ENCODE peak calls at places on chromosomes 6 and 20, in ten cellular contexts. R is adrenal gland, U is lower lobe of right lung, C is kidney, A is tibial artery, T is suprapubic skin, X is lower leg skin, G is NB4, M is heart left ventricle, B is heart right ventricle. H is an unnamed sample.

GRCh38 chr20:59164681-59165388 is 1.2 kb downstream of the ZNF831 start:
- DNase-seq in R (no peak), U (no peak), C (no peak), A (no peak), T (no peak), X (no peak), G (no peak), M (no peak), B (no peak), H (no peak)

GRCh38 chr6:32943864-32944263 is 3.0 kb upstream of the HLA-DMB start:
- DNase-seq in R (no peak), U (no peak), C (no peak), A (no peak), T (no peak), X (no peak), G (no peak), M (no peak), B (no peak), H (no peak)

GRCh38 chr20:8865636-8866035 is 203.3 kb upstream of the PLCB4 start:
- DNase-seq in R (no peak), U (no peak), C (no peak), A (no peak), T (no peak), X (no peak), G (no peak), M (no peak), B (no peak), H (no peak)

GRCh38 chr20:48767269-48767960 is 60.4 kb downstream of the PREX1 start:
- DNase-seq in R (no peak), U (no peak), C (no peak), A (no peak), T (no peak), X (no peak), G (no peak), M (no peak), B (no peak), H (no peak)

GRCh38 chr6:2237001-2237400 is 8.4 kb downstream of the GMDS start:
- DNase-seq in R (no peak), U (no peak), C (no peak), A (no peak), T (no peak), X (no peak), G (no peak), M (no peak), B (no peak), H (peak)

GRCh38 chr6:61755739-61756138 is 530.3 kb downstream of the KHDRBS2 start:
- DNase-seq in R (no peak), U (no peak), C (no peak), A (no peak), T (no peak), X (no peak), G (peak), M (no peak), B (no peak), H (no peak)

GRCh38 chr6:130394238-130394637 is 28.4 kb downstream of the TMEM200A start:
- DNase-seq in R (no peak), U (no peak), C (no peak), A (no peak), T (no peak), X (no peak), G (no peak), M (no peak), B (no peak), H (no peak)

GRCh38 chr6:166678426-166678825 is 51.4 kb upstream of the RPS6KA2 start:
- DNase-seq in R (no peak), U (no peak), C (no peak), A (no peak), T (no peak), X (no peak), G (no peak), M (no peak), B (no peak), H (no peak)

GRCh38 chr6:88238901-88239300 is 72.8 kb upstream of the CNR1 start:
- DNase-seq in R (no peak), U (no peak), C (no peak), A (no peak), T (no peak), X (no peak), G (no peak), M (no peak), B (no peak), H (no peak)

GRCh38 chr6:142802124-142802523 is 142.9 kb downstream of the HIVEP2 start:
- DNase-seq in R (peak), U (no peak), C (no peak), A (no peak), T (no peak), X (no peak), G (peak), M (no peak), B (no peak), H (peak)

GRCh38 chr6:130852844-130853554 is 25.8 kb downstream of the SMLR1 start:
- DNase-seq in R (no peak), U (no peak), C (no peak), A (no peak), T (no peak), X (no peak), G (no peak), M (no peak), B (no peak), H (no peak)

GRCh38 chr6:35496851-35497570 is at the start of gene TEAD3:
- DNase-seq in R (peak), U (peak), C (peak), A (peak), T (no peak), X (peak), G (peak), M (peak), B (peak), H (peak)

GRCh38 chr20:36101201-36101600 is 53.3 kb upstream of the EPB41L1 start:
- DNase-seq in R (no peak), U (no peak), C (peak), A (no peak), T (no peak), X (no peak), G (no peak), M (no peak), B (no peak), H (no peak)

GRCh38 chr6:14165091-14165490 is 47.5 kb downstream of the CD83 start:
- DNase-seq in R (no peak), U (no peak), C (no peak), A (no peak), T (no peak), X (no peak), G (no peak), M (no peak), B (no peak), H (peak)

GRCh38 chr6:8530775-8531435 is 95.6 kb upstream of the SLC35B3 start:
- DNase-seq in R (peak), U (no peak), C (no peak), A (no peak), T (no peak), X (no peak), G (no peak), M (no peak), B (no peak), H (no peak)

GRCh38 chr6:42088101-42088591 is 37.8 kb downstream of the TAF8 start:
- DNase-seq in R (peak), U (no peak), C (peak), A (no peak), T (no peak), X (no peak), G (no peak), M (peak), B (peak), H (peak)

GRCh38 chr6:27836783-27837635 is 75.2 kb downstream of the OR2B2 start:
- DNase-seq in R (peak), U (peak), C (no peak), A (peak), T (no peak), X (peak), G (peak), M (peak), B (peak), H (peak)

GRCh38 chr20:32333988-32334885 is 23.9 kb upstream of the ASXL1 start:
- DNase-seq in R (peak), U (peak), C (peak), A (no peak), T (no peak), X (peak), G (peak), M (peak), B (peak), H (no peak)

GRCh38 chr6:129583864-129584263 is 126.1 kb downstream of the ARHGAP18 start:
- DNase-seq in R (no peak), U (no peak), C (no peak), A (no peak), T (no peak), X (no peak), G (no peak), M (no peak), B (no peak), H (no peak)

GRCh38 chr6:150813319-150813992 is 52.0 kb upstream of the MTHFD1L start:
- DNase-seq in R (no peak), U (no peak), C (no peak), A (no peak), T (no peak), X (no peak), G (no peak), M (no peak), B (no peak), H (peak)

GRCh38 chr20:39661833-39662232 is 699.7 kb downstream of the DHX35 start:
- DNase-seq in R (no peak), U (no peak), C (no peak), A (no peak), T (no peak), X (no peak), G (peak), M (no peak), B (no peak), H (peak)

GRCh38 chr20:9149796-9150195 is 80.9 kb downstream of the PLCB4 start:
- DNase-seq in R (no peak), U (no peak), C (no peak), A (no peak), T (no peak), X (no peak), G (no peak), M (no peak), B (no peak), H (no peak)

GRCh38 chr20:37558306-37558705 is 30.6 kb upstream of the BLCAP start:
- DNase-seq in R (no peak), U (no peak), C (no peak), A (no peak), T (peak), X (no peak), G (no peak), M (no peak), B (no peak), H (no peak)

GRCh38 chr6:34462561-34462971 is 3.3 kb upstream of the PACSIN1 start:
- DNase-seq in R (peak), U (no peak), C (no peak), A (no peak), T (no peak), X (no peak), G (peak), M (peak), B (peak), H (no peak)

GRCh38 chr6:23465912-23466311 is 660.1 kb upstream of the NRSN1 start:
- DNase-seq in R (no peak), U (no peak), C (no peak), A (no peak), T (no peak), X (no peak), G (no peak), M (no peak), B (no peak), H (no peak)

GRCh38 chr6:25354078-25354940 is 75.1 kb downstream of the CARMIL1 start:
- DNase-seq in R (no peak), U (no peak), C (no peak), A (no peak), T (no peak), X (no peak), G (no peak), M (no peak), B (no peak), H (peak)

GRCh38 chr6:21615504-21615903 is 22.0 kb downstream of the SOX4 start:
- DNase-seq in R (no peak), U (no peak), C (no peak), A (no peak), T (no peak), X (no peak), G (no peak), M (no peak), B (no peak), H (peak)

GRCh38 chr6:82877213-82878195 is 188.1 kb downstream of the UBE3D start:
- DNase-seq in R (no peak), U (no peak), C (no peak), A (no peak), T (no peak), X (no peak), G (no peak), M (no peak), B (no peak), H (peak)

GRCh38 chr20:10216146-10216741 is 2.4 kb upstream of the SNAP25 start:
- DNase-seq in R (no peak), U (no peak), C (no peak), A (no peak), T (no peak), X (no peak), G (no peak), M (no peak), B (no peak), H (peak)

GRCh38 chr20:54228841-54229240 is 21.0 kb downstream of the PFDN4 start:
- DNase-seq in R (peak), U (no peak), C (no peak), A (no peak), T (no peak), X (no peak), G (no peak), M (no peak), B (no peak), H (no peak)

GRCh38 chr6:20200761-20201160 is 11.5 kb downstream of the MBOAT1 start:
- DNase-seq in R (no peak), U (no peak), C (no peak), A (no peak), T (no peak), X (no peak), G (no peak), M (no peak), B (no peak), H (no peak)

GRCh38 chr20:50163570-50164317 is 10.2 kb upstream of the PEDS1 start:
- DNase-seq in R (no peak), U (no peak), C (no peak), A (no peak), T (peak), X (peak), G (no peak), M (peak), B (no peak), H (peak)

GRCh38 chr20:50170549-50171220 is 17.2 kb upstream of the PEDS1 start:
- DNase-seq in R (no peak), U (no peak), C (no peak), A (no peak), T (no peak), X (no peak), G (no peak), M (no peak), B (no peak), H (no peak)

GRCh38 chr20:50169329-50169823 is 15.9 kb upstream of the PEDS1 start:
- DNase-seq in R (peak), U (peak), C (peak), A (peak), T (peak), X (peak), G (peak), M (peak), B (peak), H (peak)

DNA sequence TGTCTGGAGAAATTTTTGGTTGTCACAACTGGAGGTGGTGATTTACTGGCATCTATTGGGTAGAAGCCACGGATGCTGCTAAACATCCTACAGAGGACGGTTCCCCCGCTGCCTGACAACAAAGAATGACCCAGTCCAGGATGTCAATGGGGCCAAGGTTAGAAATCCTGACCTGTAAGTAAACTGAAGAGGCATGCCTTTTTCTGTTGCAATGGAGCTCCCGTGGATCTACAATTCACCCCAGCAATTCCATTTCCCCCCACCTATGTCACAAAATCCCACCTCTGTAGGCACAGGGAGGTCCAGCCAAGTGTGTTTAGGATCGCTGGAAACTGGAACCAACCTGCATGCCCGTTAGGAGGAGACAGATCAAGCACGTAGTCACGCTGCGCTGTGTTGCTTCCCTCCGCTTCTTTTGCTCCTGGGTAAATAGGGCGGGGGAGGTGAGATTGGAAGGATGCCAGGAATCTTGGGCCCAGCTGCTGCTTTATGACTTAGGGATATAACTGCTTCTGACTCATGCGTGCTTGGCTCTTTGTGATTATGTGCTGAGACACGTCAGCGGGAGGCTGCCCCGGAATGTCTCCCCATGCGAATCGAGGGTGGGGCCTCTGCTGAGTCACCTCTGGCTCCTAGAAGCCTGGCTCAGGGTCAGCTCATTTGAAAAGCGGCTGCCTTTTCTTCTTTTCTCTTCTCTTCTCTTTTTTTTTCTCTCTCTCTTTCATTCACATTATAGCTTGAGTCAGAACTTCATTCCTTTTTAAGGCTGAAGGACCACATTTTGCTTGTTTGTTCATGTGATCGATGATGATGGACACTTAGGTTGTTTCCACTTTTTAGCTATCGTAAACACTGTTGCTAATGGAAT is 12.4 kb upstream of the PEDS1 start:
- DNase-seq in R (peak), U (peak), C (peak), A (peak), T (peak), X (peak), G (peak), M (peak), B (peak), H (peak)
- H3K4me3 ChIP-seq in R (peak), U (peak), C (peak), A (peak), T (peak), X (no peak), G (peak), M (peak), B (peak), H (peak)

DNA sequence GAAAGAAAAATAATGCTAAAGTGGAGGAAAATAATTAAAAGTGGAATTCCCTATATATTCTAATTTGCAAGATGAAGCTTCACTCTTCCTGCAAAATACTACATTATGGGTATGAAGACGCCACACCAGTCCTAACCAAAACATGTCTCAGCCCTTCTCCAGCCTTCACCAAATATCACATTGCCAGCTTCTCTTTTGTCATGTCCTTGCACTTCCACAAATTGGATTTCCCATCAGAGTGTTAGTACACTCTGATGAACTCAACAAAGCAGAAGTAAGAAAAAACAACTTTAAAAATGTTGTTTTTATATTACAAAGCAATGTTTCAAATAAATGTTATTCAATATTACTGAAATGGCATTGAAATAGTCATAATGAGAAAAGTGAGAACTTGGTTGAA is 62.4 kb upstream of the RNF146 start:
- DNase-seq in R (no peak), U (no peak), C (no peak), A (no peak), T (no peak), X (no peak), G (no peak), M (no peak), B (no peak), H (no peak)
- TF ChIP-seq CTCF in R (no peak), U (no peak), C (no peak), A (no peak), T (no peak), X (no peak), G (no peak), M (no peak), B (no peak), H (no peak)

DNA sequence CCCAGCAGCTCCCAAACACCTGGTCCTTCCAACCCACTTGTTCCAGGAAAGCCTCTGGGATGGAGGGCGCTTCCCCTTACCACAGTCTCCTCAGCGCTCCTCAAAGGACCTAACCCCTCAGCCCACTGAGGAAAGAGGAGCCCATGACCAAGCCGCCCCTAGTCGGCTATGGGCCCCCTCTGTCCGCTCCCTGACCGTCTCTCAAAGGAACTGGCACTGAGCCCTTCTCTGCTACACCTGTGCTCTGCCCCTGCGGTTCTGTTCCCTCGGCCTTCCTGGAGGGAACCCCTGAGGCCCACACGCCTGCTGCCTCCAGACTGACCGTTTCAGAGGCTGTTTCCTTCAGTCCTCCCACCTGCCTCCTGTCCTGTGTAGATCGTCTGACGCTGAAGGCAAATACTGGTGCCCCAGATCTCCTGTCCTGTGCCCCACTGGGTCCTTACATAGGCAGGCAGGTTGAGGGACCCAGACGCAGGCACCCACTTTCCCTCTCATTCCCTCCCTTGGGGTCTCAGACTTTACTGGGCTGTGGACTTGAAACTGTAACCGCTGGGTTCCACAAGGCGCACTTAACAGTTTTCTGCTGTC is 1.9 kb upstream of the SLC4A11 start:
- DNase-seq in R (no peak), U (no peak), C (no peak), A (no peak), T (no peak), X (no peak), G (no peak), M (no peak), B (no peak), H (no peak)
- H3K4me3 ChIP-seq in R (no peak), U (no peak), C (no peak), A (no peak), T (peak), X (no peak), G (no peak), M (no peak), B (no peak), H (peak)

GRCh38 chr6:31060162-31060561 is 49.9 kb downstream of the MUC22 start:
- DNase-seq in R (no peak), U (no peak), C (no peak), A (no peak), T (no peak), X (no peak), G (no peak), M (no peak), B (no peak), H (no peak)

GRCh38 chr6:31055401-31055800 is 45.1 kb downstream of the MUC22 start:
- DNase-seq in R (no peak), U (no peak), C (no peak), A (no peak), T (no peak), X (no peak), G (no peak), M (no peak), B (no peak), H (no peak)

GRCh38 chr6:31057426-31058003 is 47.2 kb downstream of the MUC22 start:
- DNase-seq in R (no peak), U (no peak), C (no peak), A (no peak), T (no peak), X (no peak), G (no peak), M (no peak), B (no peak), H (peak)

GRCh38 chr6:31053873-31054272 is 43.6 kb downstream of the MUC22 start:
- DNase-seq in R (no peak), U (no peak), C (no peak), A (no peak), T (no peak), X (no peak), G (no peak), M (peak), B (no peak), H (no peak)

DNA sequence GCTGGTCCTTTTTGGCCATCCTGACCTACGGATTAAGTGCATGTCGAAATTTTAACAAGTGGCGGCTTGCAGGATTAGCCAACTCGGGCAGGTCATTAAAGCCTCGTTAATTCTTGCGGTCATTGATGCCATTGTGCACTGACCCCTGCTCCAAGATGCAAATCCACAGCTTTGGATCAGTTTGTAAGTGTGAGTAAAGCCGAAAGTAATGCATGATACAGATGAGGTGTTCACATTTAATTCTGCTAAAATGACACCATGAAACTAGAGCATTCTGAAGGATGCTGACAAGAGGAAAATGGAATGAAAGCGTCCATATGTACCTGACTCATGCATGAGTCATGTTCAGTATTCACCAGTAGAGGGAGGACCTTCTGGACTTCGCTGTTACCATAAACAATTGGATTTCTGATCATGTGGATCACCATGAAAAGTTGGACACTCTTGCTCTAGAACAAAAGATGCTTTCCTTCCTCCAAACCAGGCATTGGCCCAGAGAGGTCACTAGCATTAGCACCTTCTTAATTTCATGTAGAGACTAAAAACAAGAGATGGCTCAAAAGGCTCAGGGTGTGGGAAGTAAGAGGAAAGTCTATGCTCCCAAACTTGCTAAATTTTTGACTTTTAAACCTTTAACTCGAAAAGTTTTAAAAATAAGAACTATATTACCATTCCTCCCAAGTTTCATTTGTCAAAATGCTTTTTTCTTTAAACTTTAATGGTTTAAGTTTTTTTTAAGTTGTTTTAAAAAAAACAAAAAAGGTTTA is 48.0 kb downstream of the MUC22 start:
- DNase-seq in R (no peak), U (no peak), C (no peak), A (no peak), T (no peak), X (no peak), G (peak), M (no peak), B (no peak), H (peak)
- TF ChIP-seq CTCF in R (peak), U (peak), C (peak), A (peak), T (no peak), X (no peak), G (peak), M (peak), B (peak), H (peak)